ENCODE peak calls at places on chromosomes 3 and 15, in eight cellular contexts. One of them, this sample, is unnamed.

GRCh38 chr15:49824700-49825099 is 203.9 kb downstream of the DTWD1 start:
- DNase-seq in left ventricle myocardium inferior: no peak
- DNase-seq in prostate gland: no peak
- DNase-seq in IMR-90: no peak
- DNase-seq in K562: no peak
- DNase-seq in pancreas: no peak
- DNase-seq in psoas muscle: no peak
- DNase-seq in kidney: no peak
- DNase-seq in this sample: no peak

GRCh38 chr15:77017761-77018720 is 23.1 kb downstream of the PSTPIP1 start:
- DNase-seq in left ventricle myocardium inferior: no peak
- DNase-seq in psoas muscle: no peak
- DNase-seq in pancreas: no peak
- DNase-seq in K562: no peak
- DNase-seq in IMR-90: no peak
- DNase-seq in kidney: no peak
- DNase-seq in prostate gland: no peak
- DNase-seq in this sample: no peak

GRCh38 chr3:64438837-64439236 is 213.6 kb upstream of the PRICKLE2 start:
- DNase-seq in pancreas: no peak
- DNase-seq in psoas muscle: no peak
- DNase-seq in K562: no peak
- DNase-seq in kidney: peak
- DNase-seq in IMR-90: no peak
- DNase-seq in prostate gland: no peak
- DNase-seq in left ventricle myocardium inferior: no peak
- DNase-seq in this sample: no peak

GRCh38 chr15:60390931-60391501 is 6.8 kb downstream of the ANXA2 start:
- DNase-seq in psoas muscle: peak
- DNase-seq in left ventricle myocardium inferior: no peak
- DNase-seq in pancreas: no peak
- DNase-seq in IMR-90: peak
- DNase-seq in prostate gland: no peak
- DNase-seq in K562: peak
- DNase-seq in kidney: no peak
- DNase-seq in this sample: peak

GRCh38 chr3:108662141-108662738 is 72.7 kb downstream of the DZIP3 start:
- DNase-seq in prostate gland: peak
- DNase-seq in psoas muscle: no peak
- DNase-seq in left ventricle myocardium inferior: no peak
- DNase-seq in IMR-90: peak
- DNase-seq in pancreas: no peak
- DNase-seq in kidney: no peak
- DNase-seq in K562: peak
- DNase-seq in this sample: no peak

GRCh38 chr3:193782280-193782654 is 189.3 kb downstream of the OPA1 start:
- DNase-seq in pancreas: no peak
- DNase-seq in psoas muscle: no peak
- DNase-seq in left ventricle myocardium inferior: no peak
- DNase-seq in IMR-90: no peak
- DNase-seq in K562: peak
- DNase-seq in prostate gland: peak
- DNase-seq in kidney: no peak
- DNase-seq in this sample: no peak

GRCh38 chr3:123611077-123611476 is 26.2 kb upstream of the HACD2 start:
- DNase-seq in K562: no peak
- DNase-seq in left ventricle myocardium inferior: no peak
- DNase-seq in IMR-90: no peak
- DNase-seq in prostate gland: no peak
- DNase-seq in psoas muscle: no peak
- DNase-seq in kidney: no peak
- DNase-seq in pancreas: no peak
- DNase-seq in this sample: no peak

GRCh38 chr3:25817638-25818037 is 27.7 kb downstream of the OXSM start:
- DNase-seq in IMR-90: no peak
- DNase-seq in kidney: no peak
- DNase-seq in prostate gland: no peak
- DNase-seq in K562: no peak
- DNase-seq in psoas muscle: no peak
- DNase-seq in left ventricle myocardium inferior: no peak
- DNase-seq in pancreas: no peak
- DNase-seq in this sample: no peak

GRCh38 chr15:89777073-89777820 is 1.1 kb downstream of the MESP2 start:
- DNase-seq in K562: no peak
- DNase-seq in kidney: peak
- DNase-seq in IMR-90: no peak
- DNase-seq in pancreas: no peak
- DNase-seq in prostate gland: no peak
- DNase-seq in psoas muscle: no peak
- DNase-seq in left ventricle myocardium inferior: no peak
- DNase-seq in this sample: no peak

GRCh38 chr15:90729266-90729665 is 12.1 kb downstream of the BLM start:
- DNase-seq in psoas muscle: no peak
- DNase-seq in K562: no peak
- DNase-seq in kidney: no peak
- DNase-seq in pancreas: no peak
- DNase-seq in left ventricle myocardium inferior: no peak
- DNase-seq in prostate gland: no peak
- DNase-seq in IMR-90: no peak
- DNase-seq in this sample: no peak

GRCh38 chr3:40800343-40800742 is 275.6 kb downstream of the ZNF621 start:
- DNase-seq in prostate gland: no peak
- DNase-seq in left ventricle myocardium inferior: no peak
- DNase-seq in psoas muscle: peak
- DNase-seq in kidney: no peak
- DNase-seq in pancreas: no peak
- DNase-seq in K562: no peak
- DNase-seq in IMR-90: peak
- DNase-seq in this sample: no peak

GRCh38 chr3:123383101-123384053 is 65.5 kb downstream of the ADCY5 start:
- DNase-seq in IMR-90: peak
- DNase-seq in prostate gland: no peak
- DNase-seq in kidney: no peak
- DNase-seq in left ventricle myocardium inferior: peak
- DNase-seq in psoas muscle: no peak
- DNase-seq in pancreas: no peak
- DNase-seq in K562: no peak
- DNase-seq in this sample: peak

GRCh38 chr15:70762469-70763119 is 764 bp downstream of the UACA start:
- DNase-seq in left ventricle myocardium inferior: peak
- DNase-seq in psoas muscle: peak
- DNase-seq in prostate gland: peak
- DNase-seq in pancreas: peak
- DNase-seq in kidney: peak
- DNase-seq in IMR-90: peak
- DNase-seq in K562: no peak
- DNase-seq in this sample: peak

GRCh38 chr3:115363071-115363470 is 216.0 kb upstream of the ZBTB20 start:
- DNase-seq in kidney: no peak
- DNase-seq in psoas muscle: no peak
- DNase-seq in prostate gland: no peak
- DNase-seq in IMR-90: peak
- DNase-seq in pancreas: no peak
- DNase-seq in left ventricle myocardium inferior: no peak
- DNase-seq in K562: no peak
- DNase-seq in this sample: no peak

GRCh38 chr3:168052517-168052916 is 43.2 kb downstream of the GOLIM4 start:
- DNase-seq in psoas muscle: no peak
- DNase-seq in prostate gland: no peak
- DNase-seq in kidney: no peak
- DNase-seq in IMR-90: no peak
- DNase-seq in K562: no peak
- DNase-seq in left ventricle myocardium inferior: no peak
- DNase-seq in pancreas: no peak
- DNase-seq in this sample: no peak

GRCh38 chr3:168812234-168812633 is 716.5 kb upstream of the GOLIM4 start:
- DNase-seq in pancreas: no peak
- DNase-seq in prostate gland: no peak
- DNase-seq in psoas muscle: no peak
- DNase-seq in IMR-90: no peak
- DNase-seq in K562: no peak
- DNase-seq in left ventricle myocardium inferior: no peak
- DNase-seq in kidney: no peak
- DNase-seq in this sample: no peak

GRCh38 chr3:28115316-28115715 is 126.1 kb upstream of the CMC1 start:
- DNase-seq in pancreas: no peak
- DNase-seq in K562: no peak
- DNase-seq in psoas muscle: no peak
- DNase-seq in IMR-90: no peak
- DNase-seq in prostate gland: no peak
- DNase-seq in kidney: no peak
- DNase-seq in left ventricle myocardium inferior: no peak
- DNase-seq in this sample: no peak

GRCh38 chr15:44194397-44195150 is 497 bp downstream of the FRMD5 start:
- DNase-seq in kidney: peak
- DNase-seq in prostate gland: no peak
- DNase-seq in IMR-90: peak
- DNase-seq in left ventricle myocardium inferior: peak
- DNase-seq in K562: peak
- DNase-seq in pancreas: peak
- DNase-seq in psoas muscle: peak
- DNase-seq in this sample: no peak

GRCh38 chr15:70272565-70273355 is 175.0 kb upstream of the TLE3 start:
- DNase-seq in kidney: no peak
- DNase-seq in IMR-90: no peak
- DNase-seq in psoas muscle: no peak
- DNase-seq in K562: no peak
- DNase-seq in left ventricle myocardium inferior: no peak
- DNase-seq in pancreas: peak
- DNase-seq in prostate gland: no peak
- DNase-seq in this sample: no peak

GRCh38 chr3:101676765-101677435 is at the start of gene ZBTB11:
- DNase-seq in kidney: peak
- DNase-seq in IMR-90: peak
- DNase-seq in psoas muscle: peak
- DNase-seq in pancreas: peak
- DNase-seq in K562: peak
- DNase-seq in left ventricle myocardium inferior: peak
- DNase-seq in prostate gland: peak
- DNase-seq in this sample: peak

DNA sequence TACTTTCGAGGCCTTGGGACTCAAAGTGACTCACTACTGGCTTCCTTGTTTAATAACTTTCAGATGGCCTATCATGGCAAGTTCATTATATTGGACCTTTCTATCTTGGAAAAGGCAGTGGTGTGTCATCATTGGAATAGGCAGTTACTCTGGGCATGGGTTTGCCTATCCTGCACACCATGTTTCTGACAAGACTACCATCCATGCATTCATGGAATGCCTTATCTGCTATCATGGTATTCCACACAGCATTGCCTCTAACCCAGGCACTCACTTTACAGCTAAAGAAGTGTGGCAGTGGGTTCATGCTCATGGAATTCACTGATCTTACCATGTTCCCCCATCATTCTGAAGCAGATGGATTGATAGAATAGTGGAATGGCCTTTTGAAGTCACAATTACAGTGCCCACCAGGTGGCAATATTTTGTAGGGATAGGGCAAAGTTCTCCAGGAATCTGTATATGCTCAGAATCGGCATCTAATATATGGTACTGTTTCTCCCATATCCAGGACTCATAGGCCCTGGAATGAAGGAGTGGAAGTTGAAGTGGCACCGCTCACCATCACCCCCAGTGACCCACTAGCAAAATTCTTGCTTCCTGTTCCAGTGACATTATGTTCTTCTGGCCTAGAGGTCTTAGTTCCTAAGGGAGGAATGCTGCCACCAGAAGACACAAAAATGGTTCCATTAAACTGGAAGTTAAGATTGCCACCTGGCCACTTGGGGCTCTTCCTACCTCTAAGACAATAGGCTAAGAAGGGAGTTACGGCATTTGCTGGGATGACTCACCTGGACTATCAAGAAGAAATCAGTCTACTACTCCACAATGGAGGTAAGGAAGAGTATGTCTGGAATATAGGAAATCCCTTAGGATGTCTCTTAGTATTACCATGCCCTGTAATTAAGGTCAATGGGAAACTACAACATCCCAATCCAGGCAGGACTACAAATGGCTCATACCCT is 1161.4 kb downstream of the SI start:
- DNase-seq in kidney: no peak
- DNase-seq in left ventricle myocardium inferior: no peak
- DNase-seq in pancreas: no peak
- DNase-seq in K562: no peak
- DNase-seq in psoas muscle: no peak
- DNase-seq in IMR-90: no peak
- DNase-seq in prostate gland: no peak
- DNase-seq in this sample: no peak
- TF ChIP-seq CTCF in kidney: no peak
- TF ChIP-seq CTCF in left ventricle myocardium inferior: no peak
- TF ChIP-seq CTCF in pancreas: no peak
- TF ChIP-seq CTCF in K562: no peak
- TF ChIP-seq CTCF in psoas muscle: no peak
- TF ChIP-seq CTCF in IMR-90: no peak
- TF ChIP-seq CTCF in prostate gland: no peak
- TF ChIP-seq CTCF in this sample: no peak

GRCh38 chr15:29138260-29138659 is 131.4 kb downstream of the NSMCE3 start:
- DNase-seq in prostate gland: no peak
- DNase-seq in psoas muscle: no peak
- DNase-seq in left ventricle myocardium inferior: no peak
- DNase-seq in kidney: no peak
- DNase-seq in IMR-90: no peak
- DNase-seq in pancreas: no peak
- DNase-seq in K562: no peak
- DNase-seq in this sample: peak
- H3K27ac ChIP-seq in prostate gland: no peak
- H3K27ac ChIP-seq in psoas muscle: no peak
- H3K27ac ChIP-seq in left ventricle myocardium inferior: no peak
- H3K27ac ChIP-seq in kidney: no peak
- H3K27ac ChIP-seq in IMR-90: no peak
- H3K27ac ChIP-seq in pancreas: no peak
- H3K27ac ChIP-seq in K562: no peak
- H3K27ac ChIP-seq in this sample: no peak

DNA sequence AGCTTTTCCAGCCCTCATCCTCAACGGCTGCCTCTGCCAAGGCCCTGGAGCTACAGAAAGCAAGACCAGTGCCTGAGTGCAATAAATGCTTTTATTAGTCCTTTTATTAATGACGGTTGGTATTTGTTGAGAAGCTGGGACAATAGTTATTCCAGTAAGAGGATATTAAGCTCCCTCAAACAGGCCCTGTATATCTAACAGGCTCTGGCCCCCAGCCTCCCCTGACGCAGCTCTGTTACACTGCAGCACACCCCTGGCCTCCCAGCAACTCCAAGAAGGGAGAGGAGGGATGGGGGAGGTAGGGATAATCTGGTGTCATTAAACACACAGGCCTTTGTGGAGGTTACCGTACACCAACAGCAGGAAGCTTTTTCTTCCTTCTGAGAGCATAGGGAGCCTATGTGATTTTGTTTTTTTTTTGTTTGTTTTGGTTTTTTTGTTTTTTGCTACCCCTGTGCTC is 30.8 kb upstream of the MAGEF1 start:
- DNase-seq in left ventricle myocardium inferior: no peak
- DNase-seq in IMR-90: no peak
- DNase-seq in psoas muscle: no peak
- DNase-seq in prostate gland: peak
- DNase-seq in kidney: no peak
- DNase-seq in pancreas: no peak
- DNase-seq in K562: peak
- DNase-seq in this sample: peak
- H3K4me3 ChIP-seq in left ventricle myocardium inferior: no peak
- H3K4me3 ChIP-seq in IMR-90: no peak
- H3K4me3 ChIP-seq in psoas muscle: no peak
- H3K4me3 ChIP-seq in prostate gland: no peak
- H3K4me3 ChIP-seq in kidney: no peak
- H3K4me3 ChIP-seq in pancreas: no peak
- H3K4me3 ChIP-seq in K562: no peak
- H3K4me3 ChIP-seq in this sample: no peak

GRCh38 chr15:40664909-40665308 is 30.1 kb upstream of the RAD51 start:
- DNase-seq in kidney: no peak
- DNase-seq in psoas muscle: no peak
- DNase-seq in K562: no peak
- DNase-seq in pancreas: no peak
- DNase-seq in prostate gland: no peak
- DNase-seq in left ventricle myocardium inferior: no peak
- DNase-seq in IMR-90: no peak
- DNase-seq in this sample: no peak
- TF ChIP-seq CTCF in kidney: no peak
- TF ChIP-seq CTCF in psoas muscle: no peak
- TF ChIP-seq CTCF in K562: no peak
- TF ChIP-seq CTCF in pancreas: no peak
- TF ChIP-seq CTCF in prostate gland: no peak
- TF ChIP-seq CTCF in left ventricle myocardium inferior: no peak
- TF ChIP-seq CTCF in IMR-90: no peak
- TF ChIP-seq CTCF in this sample: no peak